ENCODE peak calls at places on chromosomes 12 and 14, in ten cellular contexts. Z is NCI-H1092; C is BE2C; R is right atrium auricular region; V is mucosa of gallbladder; M is fibroblast of the conjunctiva; A is GM23248; D is activated naive CD4-positive, alpha-beta T cell treated with anti-CD3 and anti-CD28 coated beads, Interleukin-2, amount 50 U/mL, for 72 hours; G is CD8-positive, alpha-beta memory T cell; X is naive B cell. S is an unnamed sample.

GRCh38 chr12:132414634-132415340 is 75.2 kb upstream of the FBRSL1 start:
- DNase-seq in Z (peak), C (peak), R (peak), V (peak), M (peak), A (peak), D (peak), G (peak), X (peak), S (peak)

GRCh38 chr14:104708606-104709268 is 15.3 kb upstream of the ADSS1 start:
- DNase-seq in Z (peak), C (peak), R (no peak), V (peak), M (peak), A (peak), D (peak), G (peak), X (peak), S (peak)

GRCh38 chr12:54526800-54527630 is 22.4 kb upstream of the PDE1B start:
- DNase-seq in Z (peak), C (peak), R (no peak), V (no peak), M (peak), A (peak), D (no peak), G (no peak), X (peak), S (peak)

GRCh38 chr12:132459270-132459669 is 30.7 kb upstream of the FBRSL1 start:
- DNase-seq in Z (no peak), C (no peak), R (no peak), V (no peak), M (no peak), A (no peak), D (no peak), G (no peak), X (no peak), S (no peak)

GRCh38 chr12:113266106-113266895 is 45.0 kb downstream of the TPCN1 start:
- DNase-seq in Z (no peak), C (no peak), R (no peak), V (no peak), M (no peak), A (no peak), D (no peak), G (no peak), X (no peak), S (no peak)

GRCh38 chr14:72774894-72775620 is 118.8 kb downstream of the DPF3 start:
- DNase-seq in Z (no peak), C (no peak), R (no peak), V (no peak), M (no peak), A (no peak), D (no peak), G (no peak), X (no peak), S (no peak)

GRCh38 chr12:94982456-94982855 is 21.0 kb downstream of the NDUFA12 start:
- DNase-seq in Z (no peak), C (no peak), R (no peak), V (no peak), M (no peak), A (peak), D (no peak), G (no peak), X (no peak), S (no peak)

GRCh38 chr12:24903305-24904088 is 45.4 kb downstream of the BCAT1 start:
- DNase-seq in Z (no peak), C (no peak), R (no peak), V (no peak), M (no peak), A (peak), D (no peak), G (no peak), X (no peak), S (no peak)

GRCh38 chr12:18799561-18799960 is 61.6 kb downstream of the CAPZA3 start:
- DNase-seq in Z (no peak), C (no peak), R (no peak), V (no peak), M (no peak), A (peak), D (no peak), G (no peak), X (no peak), S (no peak)

GRCh38 chr12:71980543-71980942 is 41.9 kb downstream of the TPH2 start:
- DNase-seq in Z (no peak), C (no peak), R (no peak), V (no peak), M (no peak), A (no peak), D (no peak), G (no peak), X (no peak), S (no peak)

GRCh38 chr12:62618948-62619347 is 152.3 kb downstream of the MON2 start:
- DNase-seq in Z (no peak), C (no peak), R (no peak), V (no peak), M (no peak), A (no peak), D (no peak), G (no peak), X (no peak), S (no peak)

GRCh38 chr14:49405291-49405690 is 180.9 kb downstream of the RPS29 start:
- DNase-seq in Z (no peak), C (no peak), R (no peak), V (no peak), M (peak), A (peak), D (no peak), G (no peak), X (no peak), S (no peak)